ENCODE peak calls at places on chromosomes 12 and 14, in ten cellular contexts. T is hepatic stellate cell; E is LoVo; J is H9; X is NCI-H2107; I is small intestine; W is HTR-8/SVneo; S is stimulated activated CD4-positive, alpha-beta T cell treated with anti-CD3 and anti-CD28 coated beads, Interleukin-4, amount 100 ng/mL, for 24 hours; K is naive thymus-derived CD8-positive, alpha-beta T cell; M is NCI-H1436 treated with DMSO at 0.1 percent for 48 hours. V is an unnamed sample.

GRCh38 chr12:76075448-76075847 is 9.0 kb downstream of the NAP1L1 start:
- DNase-seq in T (no peak), E (no peak), J (no peak), X (no peak), I (no peak), W (no peak), S (no peak), K (no peak), M (no peak), V (no peak)

GRCh38 chr14:103427485-103428443 is 42.5 kb downstream of the MARK3 start:
- DNase-seq in T (no peak), E (no peak), J (peak; percentile 77), X (no peak), I (peak; percentile 11), W (no peak), S (peak; percentile 12), K (no peak), M (no peak), V (no peak)

GRCh38 chr12:24778486-24779304 is 170.2 kb downstream of the BCAT1 start:
- DNase-seq in T (no peak), E (peak; percentile 37), J (no peak), X (no peak), I (no peak), W (peak; percentile 10), S (no peak), K (no peak), M (peak; percentile 30), V (no peak)

GRCh38 chr12:96879301-96879700 is 27.8 kb upstream of the NEDD1 start:
- DNase-seq in T (no peak), E (no peak), J (no peak), X (no peak), I (no peak), W (no peak), S (no peak), K (no peak), M (no peak), V (no peak)

GRCh38 chr14:67602995-67603545 is 3.0 kb upstream of the PIGH start:
- DNase-seq in T (no peak), E (no peak), J (no peak), X (no peak), I (no peak), W (no peak), S (no peak), K (no peak), M (no peak), V (no peak)

GRCh38 chr12:55142896-55143870 is 17.0 kb downstream of the OR9K2 start:
- DNase-seq in T (peak; percentile 2), E (peak; percentile 66), J (peak; percentile 69), X (peak; percentile 3), I (peak; percentile 43), W (peak; percentile 13), S (peak; percentile 53), K (peak; percentile 27), M (no peak), V (no peak)

GRCh38 chr12:130665753-130666152 is 50.3 kb downstream of the RIMBP2 start:
- DNase-seq in T (no peak), E (no peak), J (no peak), X (no peak), I (no peak), W (no peak), S (no peak), K (no peak), M (no peak), V (no peak)

GRCh38 chr12:24911284-24911791 is 37.6 kb downstream of the BCAT1 start:
- DNase-seq in T (peak; percentile 82), E (no peak), J (no peak), X (no peak), I (peak; percentile 7), W (no peak), S (no peak), K (no peak), M (no peak), V (no peak)

GRCh38 chr14:20743556-20743955 is 2.1 kb upstream of the EDDM3A start:
- DNase-seq in T (no peak), E (no peak), J (no peak), X (no peak), I (no peak), W (no peak), S (no peak), K (no peak), M (no peak), V (no peak)

GRCh38 chr12:123111498-123112165 is 39.3 kb downstream of the PITPNM2 start:
- DNase-seq in T (no peak), E (no peak), J (no peak), X (no peak), I (no peak), W (no peak), S (no peak), K (no peak), M (no peak), V (no peak)

GRCh38 chr14:25837431-25837950 is 760.3 kb downstream of the NOVA1 start:
- DNase-seq in T (no peak), E (no peak), J (no peak), X (no peak), I (no peak), W (no peak), S (no peak), K (no peak), M (no peak), V (no peak)

GRCh38 chr14:100530270-100531072 is 56.7 kb downstream of the BEGAIN start:
- DNase-seq in T (no peak), E (no peak), J (no peak), X (no peak), I (no peak), W (no peak), S (no peak), K (no peak), M (no peak), V (peak; percentile 10)

GRCh38 chr12:6771509-6772330 is 600 bp upstream of the LAG3 start:
- DNase-seq in T (no peak), E (no peak), J (no peak), X (no peak), I (no peak), W (no peak), S (no peak), K (no peak), M (no peak), V (no peak)

GRCh38 chr12:42213954-42214426 is 24.1 kb downstream of the YAF2 start:
- DNase-seq in T (no peak), E (no peak), J (no peak), X (no peak), I (peak; percentile 25), W (no peak), S (no peak), K (no peak), M (no peak), V (peak; percentile 61)

GRCh38 chr14:94029250-94029649 is 3.1 kb downstream of the OTUB2 start:
- DNase-seq in T (no peak), E (no peak), J (no peak), X (no peak), I (peak; percentile 35), W (no peak), S (no peak), K (no peak), M (no peak), V (no peak)

V was measured in right cardiac atrium.